ENCODE peak calls at places on chromosome 9, in ten cellular contexts. One of them, this sample, is unnamed.

GRCh38 chr9:104232781-104233341 is 138.8 kb downstream of the SMC2 start:
- DNase-seq in substantia nigra: no peak
- DNase-seq in Right ventricle myocardium superior: no peak
- DNase-seq in NAMALWA: no peak
- DNase-seq in CD8-positive, alpha-beta memory T cell: no peak
- DNase-seq in SW480: no peak
- DNase-seq in cardiac fibroblast: peak; percentile 96
- DNase-seq in activated T-cell treated with anti-CD3 and anti-CD28 coated beads for 1 hour: no peak
- DNase-seq in GM04503: no peak
- DNase-seq in lung: no peak
- DNase-seq in this sample: no peak

GRCh38 chr9:130462685-130463084 is 17.9 kb downstream of the ASS1 start:
- DNase-seq in substantia nigra: no peak
- DNase-seq in Right ventricle myocardium superior: no peak
- DNase-seq in NAMALWA: no peak
- DNase-seq in CD8-positive, alpha-beta memory T cell: no peak
- DNase-seq in SW480: no peak
- DNase-seq in cardiac fibroblast: no peak
- DNase-seq in activated T-cell treated with anti-CD3 and anti-CD28 coated beads for 1 hour: no peak
- DNase-seq in GM04503: no peak
- DNase-seq in lung: no peak
- DNase-seq in this sample: no peak

GRCh38 chr9:132486706-132487350 is 76.8 kb downstream of the CFAP77 start:
- DNase-seq in substantia nigra: no peak
- DNase-seq in Right ventricle myocardium superior: no peak
- DNase-seq in NAMALWA: no peak
- DNase-seq in CD8-positive, alpha-beta memory T cell: peak; percentile 57
- DNase-seq in SW480: no peak
- DNase-seq in cardiac fibroblast: no peak
- DNase-seq in activated T-cell treated with anti-CD3 and anti-CD28 coated beads for 1 hour: peak; percentile 7
- DNase-seq in GM04503: no peak
- DNase-seq in lung: no peak
- DNase-seq in this sample: no peak

GRCh38 chr9:94511134-94511942 is 43.5 kb upstream of the PCAT7 start:
- DNase-seq in substantia nigra: no peak
- DNase-seq in Right ventricle myocardium superior: no peak
- DNase-seq in NAMALWA: peak; percentile 45
- DNase-seq in CD8-positive, alpha-beta memory T cell: no peak
- DNase-seq in SW480: no peak
- DNase-seq in cardiac fibroblast: peak; percentile 7
- DNase-seq in activated T-cell treated with anti-CD3 and anti-CD28 coated beads for 1 hour: no peak
- DNase-seq in GM04503: no peak
- DNase-seq in lung: no peak
- DNase-seq in this sample: no peak

GRCh38 chr9:38649731-38650363 is 29.5 kb upstream of the ANKRD18A start:
- DNase-seq in substantia nigra: no peak
- DNase-seq in Right ventricle myocardium superior: peak; percentile 60
- DNase-seq in NAMALWA: no peak
- DNase-seq in CD8-positive, alpha-beta memory T cell: no peak
- DNase-seq in SW480: no peak
- DNase-seq in cardiac fibroblast: no peak
- DNase-seq in activated T-cell treated with anti-CD3 and anti-CD28 coated beads for 1 hour: no peak
- DNase-seq in GM04503: no peak
- DNase-seq in lung: no peak
- DNase-seq in this sample: no peak

GRCh38 chr9:69499401-69499800 is 172.8 kb downstream of the APBA1 start:
- DNase-seq in substantia nigra: no peak
- DNase-seq in Right ventricle myocardium superior: no peak
- DNase-seq in NAMALWA: no peak
- DNase-seq in CD8-positive, alpha-beta memory T cell: no peak
- DNase-seq in SW480: no peak
- DNase-seq in cardiac fibroblast: no peak
- DNase-seq in activated T-cell treated with anti-CD3 and anti-CD28 coated beads for 1 hour: no peak
- DNase-seq in GM04503: no peak
- DNase-seq in lung: no peak
- DNase-seq in this sample: no peak

GRCh38 chr9:98538626-98539031 is 170.1 kb downstream of the GABBR2 start:
- DNase-seq in substantia nigra: peak; percentile 12
- DNase-seq in Right ventricle myocardium superior: no peak
- DNase-seq in NAMALWA: no peak
- DNase-seq in CD8-positive, alpha-beta memory T cell: no peak
- DNase-seq in SW480: no peak
- DNase-seq in cardiac fibroblast: no peak
- DNase-seq in activated T-cell treated with anti-CD3 and anti-CD28 coated beads for 1 hour: no peak
- DNase-seq in GM04503: no peak
- DNase-seq in lung: peak; percentile 79
- DNase-seq in this sample: no peak

GRCh38 chr9:19748278-19749126 is 40.3 kb downstream of the SLC24A2 start:
- DNase-seq in substantia nigra: no peak
- DNase-seq in Right ventricle myocardium superior: no peak
- DNase-seq in NAMALWA: no peak
- DNase-seq in CD8-positive, alpha-beta memory T cell: no peak
- DNase-seq in SW480: no peak
- DNase-seq in cardiac fibroblast: peak; percentile 41
- DNase-seq in activated T-cell treated with anti-CD3 and anti-CD28 coated beads for 1 hour: no peak
- DNase-seq in GM04503: no peak
- DNase-seq in lung: no peak
- DNase-seq in this sample: no peak

GRCh38 chr9:108468364-108468763 is 387.4 kb downstream of the ACTL7B start:
- DNase-seq in substantia nigra: no peak
- DNase-seq in Right ventricle myocardium superior: peak; percentile 44
- DNase-seq in NAMALWA: peak; percentile 71
- DNase-seq in CD8-positive, alpha-beta memory T cell: no peak
- DNase-seq in SW480: peak; percentile 57
- DNase-seq in cardiac fibroblast: peak; percentile 61
- DNase-seq in activated T-cell treated with anti-CD3 and anti-CD28 coated beads for 1 hour: no peak
- DNase-seq in GM04503: no peak
- DNase-seq in lung: peak; percentile 54
- DNase-seq in this sample: no peak

GRCh38 chr9:99051851-99052250 is 53.1 kb upstream of the TGFBR1 start:
- DNase-seq in substantia nigra: no peak
- DNase-seq in Right ventricle myocardium superior: no peak
- DNase-seq in NAMALWA: no peak
- DNase-seq in CD8-positive, alpha-beta memory T cell: no peak
- DNase-seq in SW480: no peak
- DNase-seq in cardiac fibroblast: no peak
- DNase-seq in activated T-cell treated with anti-CD3 and anti-CD28 coated beads for 1 hour: no peak
- DNase-seq in GM04503: no peak
- DNase-seq in lung: no peak
- DNase-seq in this sample: no peak

GRCh38 chr9:127561491-127562270 is 50.4 kb upstream of the STXBP1 start:
- DNase-seq in substantia nigra: no peak
- DNase-seq in Right ventricle myocardium superior: peak; percentile 84
- DNase-seq in NAMALWA: no peak
- DNase-seq in CD8-positive, alpha-beta memory T cell: no peak
- DNase-seq in SW480: peak; percentile 94
- DNase-seq in cardiac fibroblast: peak; percentile 99
- DNase-seq in activated T-cell treated with anti-CD3 and anti-CD28 coated beads for 1 hour: no peak
- DNase-seq in GM04503: peak; percentile 93
- DNase-seq in lung: peak; percentile 93
- DNase-seq in this sample: peak; percentile 38

GRCh38 chr9:129197978-129198736 is 20.1 kb upstream of the IER5L start:
- DNase-seq in substantia nigra: no peak
- DNase-seq in Right ventricle myocardium superior: peak; percentile 78
- DNase-seq in NAMALWA: no peak
- DNase-seq in CD8-positive, alpha-beta memory T cell: no peak
- DNase-seq in SW480: no peak
- DNase-seq in cardiac fibroblast: peak; percentile 86
- DNase-seq in activated T-cell treated with anti-CD3 and anti-CD28 coated beads for 1 hour: no peak
- DNase-seq in GM04503: peak; percentile 55
- DNase-seq in lung: no peak
- DNase-seq in this sample: no peak

GRCh38 chr9:112268421-112268820 is 65.0 kb downstream of the PTBP3 start:
- DNase-seq in substantia nigra: no peak
- DNase-seq in Right ventricle myocardium superior: no peak
- DNase-seq in NAMALWA: no peak
- DNase-seq in CD8-positive, alpha-beta memory T cell: no peak
- DNase-seq in SW480: no peak
- DNase-seq in cardiac fibroblast: no peak
- DNase-seq in activated T-cell treated with anti-CD3 and anti-CD28 coated beads for 1 hour: no peak
- DNase-seq in GM04503: no peak
- DNase-seq in lung: no peak
- DNase-seq in this sample: no peak

GRCh38 chr9:115057559-115057958 is 60.4 kb downstream of the TNC start:
- DNase-seq in substantia nigra: no peak
- DNase-seq in Right ventricle myocardium superior: no peak
- DNase-seq in NAMALWA: no peak
- DNase-seq in CD8-positive, alpha-beta memory T cell: no peak
- DNase-seq in SW480: no peak
- DNase-seq in cardiac fibroblast: no peak
- DNase-seq in activated T-cell treated with anti-CD3 and anti-CD28 coated beads for 1 hour: no peak
- DNase-seq in GM04503: no peak
- DNase-seq in lung: no peak
- DNase-seq in this sample: no peak

GRCh38 chr9:19087601-19088000 is 15.1 kb downstream of the HAUS6 start:
- DNase-seq in substantia nigra: no peak
- DNase-seq in Right ventricle myocardium superior: no peak
- DNase-seq in NAMALWA: no peak
- DNase-seq in CD8-positive, alpha-beta memory T cell: no peak
- DNase-seq in SW480: peak; percentile 36
- DNase-seq in cardiac fibroblast: peak; percentile 79
- DNase-seq in activated T-cell treated with anti-CD3 and anti-CD28 coated beads for 1 hour: no peak
- DNase-seq in GM04503: no peak
- DNase-seq in lung: no peak
- DNase-seq in this sample: no peak

This sample was measured in naive thymus-derived CD4-positive, alpha-beta T cell.